ENCODE peak calls at places on chromosomes 4 and X, in eight cellular contexts. H, Z, X, R, V, I, D and F are unnamed samples.

GRCh38 chr4:26010266-26010665 is 96.2 kb downstream of the SMIM20 start:
- DNase-seq in R (peak; percentile 59), V (no peak), Z (no peak), H (no peak), X (no peak), D (no peak), I (no peak), F (no peak)

GRCh38 chr4:11418610-11419009 is 10.1 kb downstream of the HS3ST1 start:
- DNase-seq in Z (no peak), I (no peak), D (no peak), R (no peak), H (no peak), X (no peak), V (no peak), F (no peak)

GRCh38 chr4:22997358-22998224 is 304.9 kb downstream of the GBA3 start:
- DNase-seq in V (no peak), R (no peak), X (no peak), D (no peak), Z (no peak), H (no peak), I (no peak), F (no peak)

GRCh38 chr4:3209551-3210325 is 39.2 kb upstream of the MSANTD1 start:
- DNase-seq in D (no peak), R (no peak), V (peak; percentile 61), I (no peak), X (no peak), H (no peak), Z (no peak), F (no peak)

GRCh38 chrX:154436597-154437397 is at the start of gene GDI1:
- DNase-seq in V (peak; percentile 85), Z (peak; percentile 61), D (peak; percentile 59), I (no peak), X (peak; percentile 94), H (no peak), R (peak; percentile 23), F (peak; percentile 62)

GRCh38 chrX:19958530-19959486 is 32.1 kb downstream of the BCLAF3 start:
- DNase-seq in V (no peak), D (no peak), X (no peak), Z (no peak), I (no peak), R (no peak), H (no peak), F (no peak)

GRCh38 chr4:118936406-118936805 is 47.8 kb downstream of the SYNPO2 start:
- DNase-seq in D (no peak), V (no peak), X (no peak), Z (no peak), H (no peak), I (no peak), R (no peak), F (no peak)

GRCh38 chr4:118396881-118397666 is 44.3 kb upstream of the PRSS12 start:
- DNase-seq in Z (no peak), X (no peak), R (peak; percentile 20), D (no peak), H (no peak), V (no peak), I (no peak), F (no peak)

GRCh38 chr4:183256343-183256742 is 63.7 kb downstream of the CLDN22 start:
- DNase-seq in I (no peak), D (no peak), X (no peak), R (peak; percentile 32), H (no peak), V (no peak), Z (no peak), F (no peak)

GRCh38 chr4:27005512-27006246 is 145.0 kb downstream of the STIM2 start:
- DNase-seq in Z (no peak), H (peak; percentile 16), V (no peak), X (no peak), D (peak; percentile 92), I (peak; percentile 60), R (peak; percentile 87), F (no peak)

GRCh38 chrX:154749856-154750255 is 1.0 kb downstream of the GAB3 start:
- DNase-seq in Z (no peak), H (no peak), V (no peak), I (no peak), R (peak; percentile 41), X (no peak), D (peak; percentile 53), F (no peak)

GRCh38 chr4:102692474-102692873 is 68.3 kb downstream of the MANBA start:
- DNase-seq in I (no peak), R (no peak), V (no peak), Z (no peak), X (no peak), H (no peak), D (no peak), F (no peak)

GRCh38 chr4:176238819-176239218 is 30.2 kb downstream of the ASB5 start:
- DNase-seq in X (no peak), D (peak; percentile 29), V (no peak), Z (no peak), I (no peak), H (peak; percentile 34), R (peak; percentile 67), F (no peak)

GRCh38 chrX:7985568-7985967 is 58.4 kb upstream of the PNPLA4 start:
- DNase-seq in R (no peak), H (no peak), V (no peak), I (peak; percentile 22), Z (no peak), D (no peak), X (no peak), F (no peak)

GRCh38 chr4:15718959-15719358 is 16.1 kb downstream of the BST1 start:
- DNase-seq in Z (no peak), H (no peak), X (no peak), D (no peak), I (no peak), V (no peak), R (no peak), F (no peak)

GRCh38 chr4:23934915-23935314 is 45.1 kb upstream of the PPARGC1A start:
- DNase-seq in X (no peak), H (peak; percentile 82), D (peak; percentile 77), R (peak; percentile 70), V (no peak), Z (no peak), I (peak; percentile 95), F (no peak)

GRCh38 chrX:40072246-40072645 is 25.5 kb downstream of the BCOR start:
- DNase-seq in R (no peak), Z (no peak), V (no peak), H (no peak), D (no peak), X (no peak), I (no peak), F (no peak)

GRCh38 chr4:88097301-88097700 is 61.1 kb downstream of the ABCG2 start:
- DNase-seq in V (no peak), I (no peak), H (peak; percentile 24), D (no peak), R (peak; percentile 30), Z (no peak), X (no peak), F (no peak)

GRCh38 chrX:119417842-119418241 is 18.7 kb downstream of the SLC25A43 start:
- DNase-seq in Z (no peak), I (no peak), R (no peak), X (no peak), V (no peak), H (no peak), D (peak; percentile 3), F (no peak)

GRCh38 chrX:23756165-23756564 is 13.1 kb upstream of the ACOT9 start:
- DNase-seq in Z (peak; percentile 80), D (peak; percentile 70), H (no peak), X (no peak), I (no peak), V (no peak), R (peak; percentile 58), F (peak; percentile 18)
- TF ChIP-seq CTCF in Z (peak; percentile 49), D (peak; percentile 36), H (peak; percentile 58), X (peak; percentile 48), I (peak; percentile 55), V (peak; percentile 54), R (peak; percentile 51), F (peak; percentile 26)

GRCh38 chrX:50448565-50448964 is 22.1 kb downstream of the DGKK start:
- DNase-seq in V (no peak), X (no peak), R (no peak), I (no peak), Z (no peak), H (no peak), D (peak; percentile 4), F (no peak)
- TF ChIP-seq CTCF in V (no peak), X (no peak), R (peak; percentile 3), I (no peak), Z (no peak), H (no peak), D (no peak), F (no peak)

GRCh38 chrX:13762015-13762414 is 27.5 kb downstream of the OFD1 start:
- DNase-seq in V (no peak), H (no peak), Z (no peak), I (no peak), X (no peak), D (no peak), R (no peak), F (no peak)

GRCh38 chrX:13761606-13762005 is 27.1 kb downstream of the OFD1 start:
- DNase-seq in H (no peak), I (no peak), V (no peak), Z (no peak), D (peak; percentile 21), X (no peak), R (peak; percentile 14), F (no peak)

GRCh38 chrX:13763489-13763888 is 28.9 kb downstream of the OFD1 start:
- DNase-seq in I (no peak), V (no peak), D (no peak), H (no peak), Z (no peak), R (no peak), X (no peak), F (no peak)

GRCh38 chrX:13764284-13764683 is 29.7 kb downstream of the OFD1 start:
- DNase-seq in V (no peak), H (no peak), I (no peak), X (no peak), D (no peak), Z (no peak), R (no peak), F (no peak)

DNA sequence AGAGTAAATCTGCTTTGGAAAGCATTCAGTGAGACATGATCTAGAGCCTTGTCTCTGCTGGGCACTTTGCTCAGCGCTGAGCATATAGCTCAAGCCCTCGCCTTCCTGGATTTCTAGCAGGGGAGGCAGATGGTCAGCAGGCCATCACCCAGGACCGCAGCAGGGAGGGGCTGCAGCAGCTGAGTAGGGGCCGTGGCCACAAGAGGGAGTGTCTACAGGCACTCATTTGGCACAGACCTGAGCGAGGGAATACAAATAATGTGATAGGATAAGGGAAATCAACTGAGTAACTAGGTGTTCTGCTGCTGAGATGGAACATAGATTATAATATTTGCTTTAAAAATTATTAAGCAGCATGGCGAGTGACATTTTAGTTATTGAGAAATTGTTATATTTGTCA is 30.2 kb downstream of the OFD1 start:
- DNase-seq in X (no peak), H (no peak), D (no peak), Z (peak; percentile 51), R (no peak), I (no peak), V (no peak), F (no peak)
- TF ChIP-seq CTCF in X (no peak), H (no peak), D (peak; percentile 11), Z (peak; percentile 27), R (peak; percentile 30), I (peak; percentile 51), V (no peak), F (no peak)

DNA sequence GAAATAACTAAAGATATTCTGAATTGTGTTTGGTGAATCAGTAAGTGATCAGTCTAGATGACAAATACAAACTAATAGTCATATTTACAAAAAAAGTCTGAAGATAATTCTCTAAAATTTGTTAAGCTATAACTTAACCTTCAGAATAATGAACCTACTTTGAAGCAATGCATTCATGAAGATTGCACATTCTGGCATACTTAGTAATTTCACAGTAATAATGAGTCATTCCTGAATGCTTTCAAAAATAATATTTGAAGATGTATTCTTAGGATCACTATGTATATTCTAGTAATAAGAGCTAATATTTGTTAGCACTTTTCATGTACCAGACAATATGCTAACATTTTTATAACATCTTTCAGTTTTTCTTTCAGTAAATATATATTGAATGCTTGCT is 756.7 kb upstream of the SLIT2 start:
- DNase-seq in I (no peak), H (no peak), X (no peak), R (peak; percentile 28), Z (no peak), V (no peak), D (peak; percentile 53), F (no peak)
- TF ChIP-seq CTCF in I (no peak), H (no peak), X (no peak), R (no peak), Z (no peak), V (no peak), D (no peak), F (no peak)